ENCODE peak calls at places on chromosomes 7 and 10, in four cellular contexts. One of them, this sample, is unnamed.

GRCh38 chr10:119267384-119267783 is 60.0 kb downstream of the GRK5 start:
- DNase-seq in CD8-positive, alpha-beta T cell: no peak
- DNase-seq in aorta: peak; percentile 66
- DNase-seq in kidney: no peak
- DNase-seq in this sample: no peak

GRCh38 chr10:130963786-130964522 is 347.6 kb downstream of the TCERG1L start:
- DNase-seq in CD8-positive, alpha-beta T cell: no peak
- DNase-seq in aorta: peak; percentile 19
- DNase-seq in kidney: no peak
- DNase-seq in this sample: no peak

GRCh38 chr7:158976468-158976848 is 120.1 kb downstream of the DYNC2I1 start:
- DNase-seq in CD8-positive, alpha-beta T cell: no peak
- DNase-seq in aorta: no peak
- DNase-seq in kidney: peak; percentile 70
- DNase-seq in this sample: no peak

GRCh38 chr10:34288634-34289033 is 526.5 kb downstream of the PARD3 start:
- DNase-seq in CD8-positive, alpha-beta T cell: no peak
- DNase-seq in aorta: no peak
- DNase-seq in kidney: no peak
- DNase-seq in this sample: no peak

GRCh38 chr7:92740713-92741126 is 95.7 kb downstream of the CDK6 start:
- DNase-seq in CD8-positive, alpha-beta T cell: no peak
- DNase-seq in aorta: no peak
- DNase-seq in kidney: no peak
- DNase-seq in this sample: no peak

GRCh38 chr7:41579961-41580935 is 122.6 kb downstream of the INHBA start:
- DNase-seq in CD8-positive, alpha-beta T cell: no peak
- DNase-seq in aorta: no peak
- DNase-seq in kidney: no peak
- DNase-seq in this sample: no peak

GRCh38 chr7:134888141-134888740 is 98.1 kb upstream of the AGBL3 start:
- DNase-seq in CD8-positive, alpha-beta T cell: no peak
- DNase-seq in aorta: no peak
- DNase-seq in kidney: no peak
- DNase-seq in this sample: no peak

GRCh38 chr7:83326223-83326622 is 163.5 kb upstream of the PCLO start:
- DNase-seq in CD8-positive, alpha-beta T cell: no peak
- DNase-seq in aorta: no peak
- DNase-seq in kidney: no peak
- DNase-seq in this sample: no peak

GRCh38 chr10:59287587-59287986 is 74.8 kb downstream of the FAM13C start:
- DNase-seq in CD8-positive, alpha-beta T cell: no peak
- DNase-seq in aorta: no peak
- DNase-seq in kidney: no peak
- DNase-seq in this sample: no peak

GRCh38 chr10:84863675-84864074 is 535.3 kb downstream of the CCSER2 start:
- DNase-seq in CD8-positive, alpha-beta T cell: no peak
- DNase-seq in aorta: no peak
- DNase-seq in kidney: no peak
- DNase-seq in this sample: no peak

GRCh38 chr10:79162861-79163662 is 94.3 kb downstream of the ZMIZ1 start:
- DNase-seq in CD8-positive, alpha-beta T cell: no peak
- DNase-seq in aorta: no peak
- DNase-seq in kidney: no peak
- DNase-seq in this sample: peak; percentile 33

GRCh38 chr7:105885386-105886111 is 9.2 kb upstream of the ATXN7L1 start:
- DNase-seq in CD8-positive, alpha-beta T cell: no peak
- DNase-seq in aorta: no peak
- DNase-seq in kidney: no peak
- DNase-seq in this sample: no peak

GRCh38 chr7:1811850-1812692 is 142.0 kb downstream of the ELFN1 start:
- DNase-seq in CD8-positive, alpha-beta T cell: no peak
- DNase-seq in aorta: peak; percentile 25
- DNase-seq in kidney: peak; percentile 40
- DNase-seq in this sample: no peak

GRCh38 chr10:110268442-110268841 is 36.3 kb downstream of the SMNDC1 start:
- DNase-seq in CD8-positive, alpha-beta T cell: no peak
- DNase-seq in aorta: no peak
- DNase-seq in kidney: no peak
- DNase-seq in this sample: no peak

GRCh38 chr7:41940760-41941343 is 238.0 kb upstream of the INHBA start:
- DNase-seq in CD8-positive, alpha-beta T cell: peak; percentile 48
- DNase-seq in aorta: peak; percentile 85
- DNase-seq in kidney: no peak
- DNase-seq in this sample: peak; percentile 34

GRCh38 chr10:8235253-8236027 is 181.0 kb downstream of the GATA3 start:
- DNase-seq in CD8-positive, alpha-beta T cell: no peak
- DNase-seq in aorta: no peak
- DNase-seq in kidney: no peak
- DNase-seq in this sample: no peak

This sample was measured in CD4-positive, alpha-beta memory T cell.